ENCODE peak calls at places on chromosomes 13 and 19, in ten cellular contexts. Z, X, K, J, P, R, H, C, N and W are unnamed samples.

GRCh38 chr19:867301-867793 is 7.9 kb downstream of the CFD start:
- DNase-seq in H (peak), J (no peak), R (no peak), P (no peak), C (no peak), Z (no peak), K (no peak), N (no peak), X (no peak), W (no peak)

GRCh38 chr19:42253245-42254082 is 1.5 kb downstream of the ERF start:
- DNase-seq in Z (peak), J (peak), C (peak), N (peak), P (peak), H (no peak), K (peak), R (no peak), X (peak), W (peak)

GRCh38 chr13:49026851-49027250 is 51.1 kb downstream of the FNDC3A start:
- DNase-seq in H (no peak), C (no peak), J (no peak), X (no peak), K (no peak), Z (no peak), R (no peak), P (no peak), N (no peak), W (no peak)

GRCh38 chr19:19562665-19563347 is 24.7 kb downstream of the CILP2 start:
- DNase-seq in X (no peak), K (no peak), J (no peak), R (no peak), H (no peak), P (no peak), Z (no peak), N (no peak), C (no peak), W (no peak)

GRCh38 chr19:1211494-1212234 is 6.1 kb downstream of the STK11 start:
- DNase-seq in C (no peak), P (no peak), X (no peak), K (no peak), N (no peak), H (no peak), Z (peak), J (no peak), R (no peak), W (no peak)

GRCh38 chr19:48686103-48686502 is 9.7 kb upstream of the FUT2 start:
- DNase-seq in P (no peak), Z (no peak), H (no peak), X (no peak), K (no peak), N (no peak), C (no peak), R (peak), J (no peak), W (no peak)

GRCh38 chr13:102983496-102983895 is 82.7 kb downstream of the SLC10A2 start:
- DNase-seq in J (no peak), Z (no peak), N (no peak), K (no peak), H (no peak), C (no peak), P (no peak), R (no peak), X (peak), W (no peak)

GRCh38 chr19:58157045-58157728 is 6.6 kb upstream of the ZNF329 start:
- DNase-seq in H (no peak), C (no peak), X (no peak), P (no peak), R (no peak), N (no peak), Z (no peak), K (no peak), J (no peak), W (no peak)

GRCh38 chr19:57348136-57348535 is 2.9 kb upstream of the ZNF304 start:
- DNase-seq in P (no peak), R (no peak), H (no peak), C (no peak), J (no peak), K (no peak), X (no peak), N (no peak), Z (no peak), W (no peak)

GRCh38 chr13:45119469-45119989 is 781 bp upstream of the GTF2F2 start:
- DNase-seq in N (peak), R (no peak), K (no peak), J (peak), P (peak), X (peak), H (no peak), Z (no peak), C (peak), W (no peak)

GRCh38 chr13:40061466-40062450 is 406.3 kb downstream of the COG6 start:
- DNase-seq in J (no peak), H (no peak), P (no peak), N (no peak), X (no peak), C (no peak), R (no peak), K (no peak), Z (no peak), W (no peak)

GRCh38 chr13:29520671-29521070 is 74.8 kb downstream of the SLC7A1 start:
- DNase-seq in R (no peak), C (no peak), Z (no peak), J (no peak), K (no peak), N (no peak), H (no peak), P (no peak), X (no peak), W (no peak)

GRCh38 chr13:87280139-87280538 is 391.0 kb upstream of the SLITRK5 start:
- DNase-seq in K (no peak), J (no peak), X (no peak), Z (no peak), N (no peak), C (no peak), R (no peak), H (peak), P (no peak), W (no peak)

GRCh38 chr13:27446986-27447583 is 3.3 kb downstream of the MTIF3 start:
- DNase-seq in C (no peak), X (no peak), J (no peak), P (no peak), R (no peak), Z (no peak), K (no peak), H (no peak), N (peak), W (no peak)

GRCh38 chr19:34847393-34847792 is 74.4 kb upstream of the ZNF599 start:
- DNase-seq in Z (no peak), X (no peak), N (no peak), C (no peak), R (no peak), J (no peak), H (no peak), K (no peak), P (no peak), W (no peak)

GRCh38 chr13:59345316-59345715 is 818.4 kb downstream of the DIAPH3 start:
- DNase-seq in P (no peak), J (no peak), K (peak), Z (peak), H (peak), R (no peak), N (no peak), X (no peak), C (no peak), W (no peak)

GRCh38 chr13:95128045-95128643 is 173.1 kb downstream of the ABCC4 start:
- DNase-seq in Z (no peak), X (no peak), N (no peak), P (no peak), K (no peak), J (no peak), C (no peak), H (peak), R (peak), W (no peak)

GRCh38 chr19:39263912-39264305 is 4.3 kb upstream of the IFNL2 start:
- DNase-seq in X (no peak), P (no peak), J (no peak), K (no peak), Z (no peak), N (no peak), H (no peak), C (no peak), R (no peak), W (no peak)

GRCh38 chr19:53881482-53882390 is at the start of gene PRKCG:
- DNase-seq in J (peak), K (peak), N (no peak), R (no peak), X (no peak), Z (no peak), P (peak), C (peak), H (no peak), W (peak)

GRCh38 chr19:51788936-51789795 is 5.8 kb upstream of the FPR3 start:
- DNase-seq in H (no peak), C (no peak), R (no peak), K (no peak), X (no peak), N (no peak), P (no peak), J (no peak), Z (no peak), W (no peak)

GRCh38 chr19:18070181-18070580 is 16.6 kb downstream of the IL12RB1 start:
- DNase-seq in C (no peak), H (no peak), K (no peak), N (no peak), X (no peak), R (no peak), Z (no peak), P (peak), J (no peak), W (no peak)

GRCh38 chr19:38733493-38734175 is 10.6 kb downstream of the CAPN12 start:
- DNase-seq in Z (peak), C (no peak), H (no peak), K (no peak), R (no peak), X (no peak), N (peak), J (no peak), P (no peak), W (no peak)